ENCODE peak calls at places on chromosomes 16 and 17, in six cellular contexts. One of them, this sample, is unnamed.

GRCh38 chr17:67378444-67379250 is 1.6 kb downstream of the PITPNC1 start:
- DNase-seq in GM12864: no peak
- DNase-seq in CD4-positive, alpha-beta T cell: peak; percentile 76
- DNase-seq in AG09309: no peak
- DNase-seq in psoas muscle: peak; percentile 91
- DNase-seq in Peyer's patch: peak; percentile 87
- DNase-seq in this sample: peak; percentile 68

GRCh38 chr16:5041604-5042133 is 7.9 kb upstream of the NAGPA start:
- DNase-seq in GM12864: peak; percentile 77
- DNase-seq in AG09309: no peak
- DNase-seq in psoas muscle: peak; percentile 5
- DNase-seq in CD4-positive, alpha-beta T cell: no peak
- DNase-seq in Peyer's patch: no peak
- DNase-seq in this sample: no peak

GRCh38 chr17:43578699-43579569 is 32.8 kb upstream of the ETV4 start:
- DNase-seq in Peyer's patch: no peak
- DNase-seq in CD4-positive, alpha-beta T cell: peak; percentile 15
- DNase-seq in GM12864: peak; percentile 15
- DNase-seq in psoas muscle: peak; percentile 52
- DNase-seq in AG09309: no peak
- DNase-seq in this sample: no peak

GRCh38 chr17:9436629-9437028 is 139.0 kb downstream of the STX8 start:
- DNase-seq in AG09309: no peak
- DNase-seq in psoas muscle: no peak
- DNase-seq in Peyer's patch: no peak
- DNase-seq in CD4-positive, alpha-beta T cell: no peak
- DNase-seq in GM12864: no peak
- DNase-seq in this sample: no peak

GRCh38 chr17:63622571-63623390 is 564 bp downstream of the MAP3K3 start:
- DNase-seq in Peyer's patch: peak; percentile 84
- DNase-seq in psoas muscle: peak; percentile 89
- DNase-seq in CD4-positive, alpha-beta T cell: peak; percentile 54
- DNase-seq in AG09309: no peak
- DNase-seq in GM12864: no peak
- DNase-seq in this sample: peak; percentile 29

GRCh38 chr17:50196036-50196435 is 5.4 kb downstream of the COL1A1 start:
- DNase-seq in CD4-positive, alpha-beta T cell: no peak
- DNase-seq in GM12864: no peak
- DNase-seq in Peyer's patch: no peak
- DNase-seq in psoas muscle: peak; percentile 39
- DNase-seq in AG09309: no peak
- DNase-seq in this sample: no peak

GRCh38 chr16:30115238-30115637 is 1.9 kb upstream of the GDPD3 start:
- DNase-seq in Peyer's patch: peak; percentile 91
- DNase-seq in AG09309: no peak
- DNase-seq in CD4-positive, alpha-beta T cell: no peak
- DNase-seq in GM12864: no peak
- DNase-seq in psoas muscle: no peak
- DNase-seq in this sample: no peak

GRCh38 chr16:10535461-10535860 is 44.9 kb downstream of the EMP2 start:
- DNase-seq in AG09309: no peak
- DNase-seq in Peyer's patch: no peak
- DNase-seq in CD4-positive, alpha-beta T cell: no peak
- DNase-seq in GM12864: no peak
- DNase-seq in psoas muscle: no peak
- DNase-seq in this sample: no peak

GRCh38 chr17:40461774-40462342 is 18.6 kb downstream of the IGFBP4 start:
- DNase-seq in Peyer's patch: no peak
- DNase-seq in AG09309: no peak
- DNase-seq in psoas muscle: no peak
- DNase-seq in CD4-positive, alpha-beta T cell: no peak
- DNase-seq in GM12864: no peak
- DNase-seq in this sample: no peak

GRCh38 chr16:52114414-52114813 is 432.5 kb downstream of the TOX3 start:
- DNase-seq in GM12864: no peak
- DNase-seq in Peyer's patch: no peak
- DNase-seq in CD4-positive, alpha-beta T cell: no peak
- DNase-seq in AG09309: no peak
- DNase-seq in psoas muscle: no peak
- DNase-seq in this sample: no peak

GRCh38 chr17:50482110-50482509 is 3.5 kb downstream of the RSAD1 start:
- DNase-seq in Peyer's patch: no peak
- DNase-seq in AG09309: no peak
- DNase-seq in psoas muscle: peak; percentile 57
- DNase-seq in GM12864: no peak
- DNase-seq in CD4-positive, alpha-beta T cell: no peak
- DNase-seq in this sample: no peak

GRCh38 chr17:51353296-51353695 is 93.0 kb downstream of the UTP18 start:
- DNase-seq in psoas muscle: no peak
- DNase-seq in AG09309: no peak
- DNase-seq in CD4-positive, alpha-beta T cell: no peak
- DNase-seq in GM12864: no peak
- DNase-seq in Peyer's patch: no peak
- DNase-seq in this sample: no peak

GRCh38 chr17:72407336-72408121 is 286.7 kb downstream of the SOX9 start:
- DNase-seq in AG09309: peak; percentile 93
- DNase-seq in CD4-positive, alpha-beta T cell: no peak
- DNase-seq in Peyer's patch: peak; percentile 87
- DNase-seq in GM12864: no peak
- DNase-seq in psoas muscle: peak; percentile 64
- DNase-seq in this sample: no peak

GRCh38 chr16:70520612-70521297 is 2.6 kb downstream of the COG4 start:
- DNase-seq in psoas muscle: no peak
- DNase-seq in CD4-positive, alpha-beta T cell: no peak
- DNase-seq in Peyer's patch: no peak
- DNase-seq in GM12864: no peak
- DNase-seq in AG09309: peak; percentile 60
- DNase-seq in this sample: no peak

GRCh38 chr16:17476414-17477259 is 5.9 kb upstream of the XYLT1 start:
- DNase-seq in AG09309: no peak
- DNase-seq in GM12864: no peak
- DNase-seq in Peyer's patch: peak; percentile 84
- DNase-seq in psoas muscle: no peak
- DNase-seq in CD4-positive, alpha-beta T cell: peak; percentile 36
- DNase-seq in this sample: no peak

GRCh38 chr17:32386844-32387243 is 36.9 kb downstream of the ZNF207 start:
- DNase-seq in CD4-positive, alpha-beta T cell: no peak
- DNase-seq in GM12864: no peak
- DNase-seq in AG09309: no peak
- DNase-seq in psoas muscle: no peak
- DNase-seq in Peyer's patch: no peak
- DNase-seq in this sample: no peak

GRCh38 chr16:73074399-73074798 is 26.5 kb upstream of the ZFHX3 start:
- DNase-seq in GM12864: no peak
- DNase-seq in AG09309: no peak
- DNase-seq in psoas muscle: no peak
- DNase-seq in CD4-positive, alpha-beta T cell: no peak
- DNase-seq in Peyer's patch: peak; percentile 1
- DNase-seq in this sample: no peak

GRCh38 chr17:80746262-80746935 is 201.8 kb downstream of the RPTOR start:
- DNase-seq in GM12864: no peak
- DNase-seq in CD4-positive, alpha-beta T cell: no peak
- DNase-seq in psoas muscle: no peak
- DNase-seq in Peyer's patch: no peak
- DNase-seq in AG09309: no peak
- DNase-seq in this sample: peak; percentile 60

GRCh38 chr17:22703204-22703603 is 1010.9 kb downstream of the KCNJ18 start:
- DNase-seq in Peyer's patch: no peak
- DNase-seq in GM12864: no peak
- DNase-seq in psoas muscle: no peak
- DNase-seq in AG09309: no peak
- DNase-seq in CD4-positive, alpha-beta T cell: no peak
- DNase-seq in this sample: no peak

GRCh38 chr16:585351-585750 is 4.5 kb upstream of the RAB40C start:
- DNase-seq in CD4-positive, alpha-beta T cell: no peak
- DNase-seq in Peyer's patch: no peak
- DNase-seq in GM12864: no peak
- DNase-seq in psoas muscle: no peak
- DNase-seq in AG09309: no peak
- DNase-seq in this sample: no peak
- TF ChIP-seq CTCF in CD4-positive, alpha-beta T cell: no peak
- TF ChIP-seq CTCF in Peyer's patch: peak; percentile 22
- TF ChIP-seq CTCF in GM12864: no peak
- TF ChIP-seq CTCF in psoas muscle: no peak
- TF ChIP-seq CTCF in AG09309: no peak
- TF ChIP-seq CTCF in this sample: no peak

GRCh38 chr16:16071631-16072244 is 122.3 kb downstream of the ABCC1 start:
- DNase-seq in Peyer's patch: no peak
- DNase-seq in CD4-positive, alpha-beta T cell: no peak
- DNase-seq in GM12864: no peak
- DNase-seq in psoas muscle: peak; percentile 74
- DNase-seq in AG09309: no peak
- DNase-seq in this sample: peak; percentile 33

GRCh38 chr16:16076400-16076901 is 127.0 kb downstream of the ABCC1 start:
- DNase-seq in AG09309: no peak
- DNase-seq in psoas muscle: no peak
- DNase-seq in Peyer's patch: no peak
- DNase-seq in CD4-positive, alpha-beta T cell: no peak
- DNase-seq in GM12864: no peak
- DNase-seq in this sample: no peak

GRCh38 chr16:16075463-16076399 is 126.3 kb downstream of the ABCC1 start:
- DNase-seq in Peyer's patch: peak; percentile 68
- DNase-seq in psoas muscle: peak; percentile 84
- DNase-seq in CD4-positive, alpha-beta T cell: no peak
- DNase-seq in AG09309: no peak
- DNase-seq in GM12864: no peak
- DNase-seq in this sample: peak; percentile 87

DNA sequence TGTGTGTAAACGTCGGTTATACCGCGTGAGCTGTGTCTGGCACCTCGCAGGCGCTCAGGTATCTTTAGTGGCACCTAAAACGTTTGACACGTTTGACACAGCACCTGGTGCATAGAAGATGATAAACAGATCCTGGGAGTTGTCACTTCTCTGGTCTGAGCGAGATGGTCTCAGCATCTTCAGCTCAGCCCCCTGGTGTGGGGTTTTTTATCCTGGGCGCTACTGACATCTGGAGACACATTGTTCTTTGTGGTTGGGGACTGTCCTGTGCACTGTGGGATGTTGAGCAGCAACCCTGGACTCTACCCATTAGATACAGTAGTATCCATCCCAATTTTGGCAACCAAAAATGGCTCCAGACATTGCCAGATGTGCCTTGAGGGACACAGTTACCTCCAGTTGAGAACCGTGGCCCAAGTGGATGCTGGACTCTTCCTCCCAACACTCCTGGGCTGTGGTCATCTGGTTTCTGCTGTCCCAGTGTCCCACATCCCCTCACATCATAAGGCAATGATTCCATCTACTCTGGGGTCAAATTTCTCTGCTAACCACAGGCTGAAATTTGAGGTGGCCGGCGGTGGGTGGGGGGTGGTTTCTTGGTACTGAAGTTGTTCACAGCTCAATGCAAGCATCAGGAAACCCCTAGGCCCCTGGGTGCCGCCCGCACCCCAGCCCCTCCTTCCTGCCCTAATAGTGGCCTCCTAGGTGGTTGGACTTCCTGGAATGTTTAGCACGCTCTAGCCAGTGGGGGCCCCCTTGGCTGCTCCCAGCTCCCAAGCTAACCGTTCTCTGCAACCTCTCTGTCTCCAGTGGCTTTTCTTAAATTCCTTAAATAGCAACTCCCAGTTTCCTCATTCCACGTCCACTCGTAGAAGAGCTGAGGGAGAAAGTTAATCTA is 124.7 kb downstream of the ABCC1 start:
- DNase-seq in GM12864: no peak
- DNase-seq in Peyer's patch: no peak
- DNase-seq in AG09309: peak; percentile 76
- DNase-seq in CD4-positive, alpha-beta T cell: no peak
- DNase-seq in psoas muscle: no peak
- DNase-seq in this sample: peak; percentile 50
- TF ChIP-seq CTCF in GM12864: no peak
- TF ChIP-seq CTCF in Peyer's patch: no peak
- TF ChIP-seq CTCF in AG09309: peak; percentile 14
- TF ChIP-seq CTCF in CD4-positive, alpha-beta T cell: no peak
- TF ChIP-seq CTCF in psoas muscle: no peak
- TF ChIP-seq CTCF in this sample: no peak

GRCh38 chr16:67954421-67955196 is 10.7 kb upstream of the LCAT start:
- DNase-seq in AG09309: no peak
- DNase-seq in CD4-positive, alpha-beta T cell: no peak
- DNase-seq in Peyer's patch: no peak
- DNase-seq in psoas muscle: no peak
- DNase-seq in GM12864: no peak
- DNase-seq in this sample: no peak

GRCh38 chr16:67950335-67950843 is 6.5 kb upstream of the LCAT start:
- DNase-seq in AG09309: no peak
- DNase-seq in psoas muscle: no peak
- DNase-seq in Peyer's patch: no peak
- DNase-seq in CD4-positive, alpha-beta T cell: no peak
- DNase-seq in GM12864: no peak
- DNase-seq in this sample: no peak

GRCh38 chr16:67949645-67950044 is 5.7 kb upstream of the LCAT start:
- DNase-seq in CD4-positive, alpha-beta T cell: no peak
- DNase-seq in Peyer's patch: no peak
- DNase-seq in psoas muscle: no peak
- DNase-seq in AG09309: no peak
- DNase-seq in GM12864: no peak
- DNase-seq in this sample: peak; percentile 12

GRCh38 chr16:67953641-67954375 is 9.9 kb upstream of the LCAT start:
- DNase-seq in AG09309: no peak
- DNase-seq in psoas muscle: no peak
- DNase-seq in GM12864: no peak
- DNase-seq in Peyer's patch: no peak
- DNase-seq in CD4-positive, alpha-beta T cell: no peak
- DNase-seq in this sample: no peak

GRCh38 chr16:67951485-67951884 is 7.6 kb upstream of the LCAT start:
- DNase-seq in Peyer's patch: no peak
- DNase-seq in GM12864: no peak
- DNase-seq in AG09309: no peak
- DNase-seq in CD4-positive, alpha-beta T cell: no peak
- DNase-seq in psoas muscle: no peak
- DNase-seq in this sample: no peak
- TF ChIP-seq CTCF in Peyer's patch: no peak
- TF ChIP-seq CTCF in GM12864: no peak
- TF ChIP-seq CTCF in AG09309: no peak
- TF ChIP-seq CTCF in CD4-positive, alpha-beta T cell: no peak
- TF ChIP-seq CTCF in psoas muscle: no peak
- TF ChIP-seq CTCF in this sample: no peak

DNA sequence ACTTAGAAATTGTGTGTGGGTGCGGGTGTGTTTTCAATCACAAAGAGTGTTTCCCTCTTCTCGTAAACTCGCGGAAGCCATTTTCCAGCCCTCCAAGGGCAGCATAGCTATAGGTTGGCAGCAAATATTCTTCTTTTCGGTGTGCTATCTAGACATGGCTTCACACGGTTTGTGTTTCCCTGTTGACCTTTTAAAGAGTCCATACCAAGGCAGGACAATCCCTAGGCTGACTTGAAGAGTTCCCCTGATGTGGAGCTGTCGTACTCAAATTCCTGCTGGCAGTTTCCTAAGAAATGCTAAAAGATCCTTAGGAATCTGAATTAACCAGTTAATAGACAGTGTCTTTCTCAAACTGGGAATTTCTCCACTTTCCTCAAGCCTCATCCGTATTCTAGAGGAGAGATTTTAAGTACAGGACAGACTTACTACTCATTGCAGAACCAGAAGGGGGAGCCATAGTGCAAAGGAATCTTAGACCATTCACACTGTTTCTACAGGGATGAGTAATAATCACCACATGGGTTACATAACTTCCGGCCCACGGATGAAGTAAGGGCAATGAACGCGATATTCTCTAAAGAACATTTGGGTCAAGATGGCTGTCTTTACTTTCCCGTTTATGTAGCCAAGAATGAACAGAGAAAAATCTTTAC is 288.6 kb upstream of the ELAC2 start:
- DNase-seq in psoas muscle: no peak
- DNase-seq in Peyer's patch: no peak
- DNase-seq in CD4-positive, alpha-beta T cell: no peak
- DNase-seq in AG09309: peak; percentile 87
- DNase-seq in GM12864: no peak
- DNase-seq in this sample: no peak
- TF ChIP-seq CTCF in psoas muscle: no peak
- TF ChIP-seq CTCF in Peyer's patch: peak; percentile 29
- TF ChIP-seq CTCF in CD4-positive, alpha-beta T cell: no peak
- TF ChIP-seq CTCF in AG09309: peak; percentile 71
- TF ChIP-seq CTCF in GM12864: no peak
- TF ChIP-seq CTCF in this sample: no peak